ENCODE peak calls at places on chromosome 12, in five cellular contexts. One of them, this sample, is unnamed.

GRCh38 chr12:116210131-116210530 is 67.4 kb downstream of the MED13L start:
- DNase-seq in ascending aorta: no peak
- DNase-seq in cardiac fibroblast: no peak
- DNase-seq in GM06990: no peak
- DNase-seq in DND-41: no peak
- DNase-seq in this sample: no peak

GRCh38 chr12:47437570-47437969 is 268.3 kb downstream of the RPAP3 start:
- DNase-seq in GM06990: no peak
- DNase-seq in DND-41: no peak
- DNase-seq in cardiac fibroblast: no peak
- DNase-seq in ascending aorta: no peak
- DNase-seq in this sample: no peak

GRCh38 chr12:59115526-59115925 is 195.2 kb upstream of the LRIG3 start:
- DNase-seq in ascending aorta: no peak
- DNase-seq in cardiac fibroblast: no peak
- DNase-seq in GM06990: no peak
- DNase-seq in DND-41: no peak
- DNase-seq in this sample: peak

GRCh38 chr12:6085841-6086240 is 38.6 kb downstream of the VWF start:
- DNase-seq in ascending aorta: no peak
- DNase-seq in GM06990: no peak
- DNase-seq in cardiac fibroblast: no peak
- DNase-seq in DND-41: no peak
- DNase-seq in this sample: no peak

GRCh38 chr12:51865470-51865745 is 16.9 kb upstream of the FIGNL2 start:
- DNase-seq in cardiac fibroblast: no peak
- DNase-seq in GM06990: no peak
- DNase-seq in ascending aorta: no peak
- DNase-seq in DND-41: no peak
- DNase-seq in this sample: no peak

GRCh38 chr12:14919455-14919854 is 18.9 kb downstream of the ERP27 start:
- DNase-seq in DND-41: no peak
- DNase-seq in GM06990: no peak
- DNase-seq in ascending aorta: no peak
- DNase-seq in cardiac fibroblast: no peak
- DNase-seq in this sample: no peak

GRCh38 chr12:6376965-6377666 is 1.8 kb upstream of the SCNN1A start:
- DNase-seq in DND-41: no peak
- DNase-seq in cardiac fibroblast: no peak
- DNase-seq in GM06990: no peak
- DNase-seq in ascending aorta: no peak
- DNase-seq in this sample: no peak

GRCh38 chr12:105235747-105236476 is at the start of gene APPL2:
- DNase-seq in ascending aorta: peak
- DNase-seq in DND-41: peak
- DNase-seq in GM06990: peak
- DNase-seq in cardiac fibroblast: peak
- DNase-seq in this sample: peak

GRCh38 chr12:64665506-64665905 is 55.2 kb downstream of the RASSF3 start:
- DNase-seq in GM06990: no peak
- DNase-seq in ascending aorta: no peak
- DNase-seq in cardiac fibroblast: no peak
- DNase-seq in DND-41: no peak
- DNase-seq in this sample: peak

GRCh38 chr12:110940933-110941332 is 20.6 kb upstream of the MYL2 start:
- DNase-seq in ascending aorta: no peak
- DNase-seq in cardiac fibroblast: no peak
- DNase-seq in DND-41: no peak
- DNase-seq in GM06990: no peak
- DNase-seq in this sample: no peak

GRCh38 chr12:87368259-87368658 is 660.9 kb downstream of the C12orf50 start:
- DNase-seq in ascending aorta: no peak
- DNase-seq in GM06990: no peak
- DNase-seq in DND-41: no peak
- DNase-seq in cardiac fibroblast: no peak
- DNase-seq in this sample: no peak

GRCh38 chr12:19227880-19228210 is 98.3 kb downstream of the PLEKHA5 start:
- DNase-seq in cardiac fibroblast: no peak
- DNase-seq in DND-41: no peak
- DNase-seq in GM06990: no peak
- DNase-seq in ascending aorta: no peak
- DNase-seq in this sample: no peak

GRCh38 chr12:120013659-120014380 is 24.8 kb downstream of the BICDL1 start:
- DNase-seq in GM06990: peak
- DNase-seq in DND-41: no peak
- DNase-seq in cardiac fibroblast: no peak
- DNase-seq in ascending aorta: no peak
- DNase-seq in this sample: no peak

GRCh38 chr12:459430-460258 is at the start of gene B4GALNT3:
- DNase-seq in ascending aorta: peak
- DNase-seq in cardiac fibroblast: peak
- DNase-seq in GM06990: peak
- DNase-seq in DND-41: no peak
- DNase-seq in this sample: peak

GRCh38 chr12:20125259-20125919 is 242.9 kb upstream of the PDE3A start:
- DNase-seq in DND-41: no peak
- DNase-seq in cardiac fibroblast: peak
- DNase-seq in GM06990: no peak
- DNase-seq in ascending aorta: no peak
- DNase-seq in this sample: peak

GRCh38 chr12:96359328-96359727 is 40.9 kb downstream of the CDK17 start:
- DNase-seq in cardiac fibroblast: no peak
- DNase-seq in GM06990: no peak
- DNase-seq in DND-41: no peak
- DNase-seq in ascending aorta: no peak
- DNase-seq in this sample: peak

GRCh38 chr12:96487214-96487613 is 2.2 kb upstream of the CFAP54 start:
- DNase-seq in GM06990: no peak
- DNase-seq in cardiac fibroblast: peak
- DNase-seq in DND-41: no peak
- DNase-seq in ascending aorta: no peak
- DNase-seq in this sample: peak

GRCh38 chr12:105978686-105979085 is 160.1 kb downstream of the NUAK1 start:
- DNase-seq in DND-41: no peak
- DNase-seq in ascending aorta: no peak
- DNase-seq in GM06990: no peak
- DNase-seq in cardiac fibroblast: no peak
- DNase-seq in this sample: no peak

DNA sequence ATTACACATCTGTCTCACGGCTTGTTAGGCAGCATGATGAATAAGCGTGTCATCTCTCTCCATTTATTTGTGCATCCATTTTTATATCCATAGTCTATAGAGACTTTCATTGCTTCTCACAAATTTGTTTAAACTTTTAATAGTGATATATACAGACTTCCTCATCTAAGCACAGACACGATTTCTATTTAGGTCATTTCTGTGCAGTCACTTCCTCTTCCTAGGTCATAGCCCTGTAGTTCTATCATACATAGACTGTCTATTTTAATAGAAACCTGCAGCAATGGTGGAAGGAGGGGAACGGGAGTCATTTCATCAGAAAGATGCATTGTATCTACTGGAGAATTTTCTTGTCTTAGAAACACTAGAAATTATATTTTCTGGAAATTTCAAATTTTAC is 133.4 kb upstream of the FGD4 start:
- DNase-seq in GM06990: no peak
- DNase-seq in cardiac fibroblast: no peak
- DNase-seq in ascending aorta: no peak
- DNase-seq in DND-41: no peak
- DNase-seq in this sample: no peak
- H3K4me3 ChIP-seq in GM06990: no peak
- H3K4me3 ChIP-seq in cardiac fibroblast: no peak
- H3K4me3 ChIP-seq in ascending aorta: no peak
- H3K4me3 ChIP-seq in DND-41: no peak
- H3K4me3 ChIP-seq in this sample: no peak

GRCh38 chr12:28631831-28632230 is 441.6 kb downstream of the CCDC91 start:
- DNase-seq in GM06990: no peak
- DNase-seq in ascending aorta: no peak
- DNase-seq in DND-41: no peak
- DNase-seq in cardiac fibroblast: peak
- DNase-seq in this sample: peak
- TF ChIP-seq CTCF in GM06990: no peak
- TF ChIP-seq CTCF in ascending aorta: no peak
- TF ChIP-seq CTCF in DND-41: no peak
- TF ChIP-seq CTCF in cardiac fibroblast: no peak
- TF ChIP-seq CTCF in this sample: no peak

GRCh38 chr12:108633081-108633533 is 587 bp downstream of the SELPLG start:
- DNase-seq in ascending aorta: no peak
- DNase-seq in DND-41: no peak
- DNase-seq in cardiac fibroblast: no peak
- DNase-seq in GM06990: no peak
- DNase-seq in this sample: no peak

GRCh38 chr12:108627134-108627920 is 6.4 kb downstream of the SELPLG start:
- DNase-seq in GM06990: no peak
- DNase-seq in cardiac fibroblast: no peak
- DNase-seq in ascending aorta: no peak
- DNase-seq in DND-41: no peak
- DNase-seq in this sample: no peak

GRCh38 chr12:108630481-108631207 is 3.0 kb downstream of the SELPLG start:
- DNase-seq in ascending aorta: no peak
- DNase-seq in DND-41: peak
- DNase-seq in cardiac fibroblast: no peak
- DNase-seq in GM06990: no peak
- DNase-seq in this sample: peak

GRCh38 chr12:108629824-108630476 is 3.7 kb downstream of the SELPLG start:
- DNase-seq in cardiac fibroblast: peak
- DNase-seq in GM06990: no peak
- DNase-seq in ascending aorta: no peak
- DNase-seq in DND-41: peak
- DNase-seq in this sample: peak

GRCh38 chr12:108629156-108629555 is 4.5 kb downstream of the SELPLG start:
- DNase-seq in GM06990: no peak
- DNase-seq in ascending aorta: no peak
- DNase-seq in DND-41: peak
- DNase-seq in cardiac fibroblast: no peak
- DNase-seq in this sample: no peak
- H3K4me3 ChIP-seq in GM06990: peak
- H3K4me3 ChIP-seq in ascending aorta: no peak
- H3K4me3 ChIP-seq in DND-41: peak
- H3K4me3 ChIP-seq in cardiac fibroblast: no peak
- H3K4me3 ChIP-seq in this sample: no peak

GRCh38 chr12:108371801-108372344 is 32.8 kb upstream of the CMKLR1 start:
- DNase-seq in DND-41: no peak
- DNase-seq in GM06990: no peak
- DNase-seq in ascending aorta: peak
- DNase-seq in cardiac fibroblast: peak
- DNase-seq in this sample: peak

GRCh38 chr12:108369736-108370396 is 30.8 kb upstream of the CMKLR1 start:
- DNase-seq in cardiac fibroblast: no peak
- DNase-seq in GM06990: no peak
- DNase-seq in DND-41: no peak
- DNase-seq in ascending aorta: no peak
- DNase-seq in this sample: no peak

GRCh38 chr12:108375986-108376663 is 37.0 kb upstream of the CMKLR1 start:
- DNase-seq in ascending aorta: no peak
- DNase-seq in DND-41: no peak
- DNase-seq in GM06990: no peak
- DNase-seq in cardiac fibroblast: no peak
- DNase-seq in this sample: peak

GRCh38 chr12:108374596-108375320 is 35.6 kb upstream of the CMKLR1 start:
- DNase-seq in cardiac fibroblast: no peak
- DNase-seq in GM06990: no peak
- DNase-seq in DND-41: no peak
- DNase-seq in ascending aorta: no peak
- DNase-seq in this sample: no peak

DNA sequence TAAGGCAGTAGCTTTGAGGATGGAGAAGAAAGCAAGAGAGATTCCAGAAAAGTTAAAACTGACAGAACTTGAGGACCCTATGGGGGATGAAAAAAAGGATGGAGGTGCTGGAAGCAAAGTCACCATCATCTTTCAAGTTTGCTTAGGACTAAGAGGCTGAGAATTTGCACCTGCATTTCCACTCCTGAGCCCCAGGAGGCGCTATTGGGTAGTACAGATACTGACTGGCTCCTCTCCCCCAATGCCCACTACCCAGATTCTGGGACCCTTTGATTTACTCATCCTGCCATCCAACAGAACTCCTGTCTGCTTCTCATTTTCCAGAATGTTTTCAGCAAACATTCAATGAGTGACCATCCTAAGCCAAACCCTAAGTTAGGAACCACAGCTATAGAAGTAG is 34.0 kb upstream of the CMKLR1 start:
- DNase-seq in ascending aorta: no peak
- DNase-seq in DND-41: no peak
- DNase-seq in cardiac fibroblast: no peak
- DNase-seq in GM06990: no peak
- DNase-seq in this sample: no peak
- TF ChIP-seq CTCF in ascending aorta: no peak
- TF ChIP-seq CTCF in DND-41: peak
- TF ChIP-seq CTCF in cardiac fibroblast: no peak
- TF ChIP-seq CTCF in GM06990: no peak
- TF ChIP-seq CTCF in this sample: peak

GRCh38 chr12:4277856-4278581 is 4.5 kb downstream of the CCND2 start:
- DNase-seq in DND-41: no peak
- DNase-seq in GM06990: no peak
- DNase-seq in ascending aorta: no peak
- DNase-seq in cardiac fibroblast: no peak
- DNase-seq in this sample: no peak
- H3K4me3 ChIP-seq in DND-41: no peak
- H3K4me3 ChIP-seq in GM06990: no peak
- H3K4me3 ChIP-seq in ascending aorta: no peak
- H3K4me3 ChIP-seq in cardiac fibroblast: no peak
- H3K4me3 ChIP-seq in this sample: no peak